ENCODE peak calls at places on chromosomes 11 and 22, in eight cellular contexts. M is nephron progenitor cell, Z is CD14-positive monocyte, X is dorsolateral prefrontal cortex, H is astrocyte of the spinal cord, C is breast epithelium, D is epithelial cell of esophagus, U is Caco-2. N is an unnamed sample.

GRCh38 chr11:120334894-120335462 is 1.2 kb upstream of the ARHGEF12 start:
- DNase-seq in M (peak), Z (no peak), X (no peak), H (peak), C (no peak), D (peak), U (peak), N (peak)

GRCh38 chr11:87851827-87852226 is 323.4 kb downstream of the RAB38 start:
- DNase-seq in M (no peak), Z (no peak), X (no peak), H (no peak), C (no peak), D (no peak), U (no peak), N (no peak)

GRCh38 chr11:111604392-111605009 is 2.3 kb downstream of the SIK2 start:
- DNase-seq in M (peak), Z (no peak), X (no peak), H (peak), C (no peak), D (peak), U (no peak), N (no peak)

GRCh38 chr22:35987487-35987886 is 41.1 kb downstream of the RBFOX2 start:
- DNase-seq in M (no peak), Z (no peak), X (no peak), H (no peak), C (no peak), D (peak), U (no peak), N (no peak)

GRCh38 chr11:8758619-8759169 is 76.1 kb downstream of the RPL27A start:
- DNase-seq in M (no peak), Z (no peak), X (no peak), H (no peak), C (no peak), D (no peak), U (no peak), N (no peak)

GRCh38 chr11:113705871-113706654 is at the start of gene TMPRSS5:
- DNase-seq in M (no peak), Z (no peak), X (peak), H (no peak), C (no peak), D (no peak), U (no peak), N (no peak)

GRCh38 chr11:37632748-37633147 is 1034.7 kb upstream of the RAG2 start:
- DNase-seq in M (no peak), Z (no peak), X (no peak), H (no peak), C (no peak), D (no peak), U (no peak), N (no peak)

GRCh38 chr22:20517841-20518592 is 10.6 kb downstream of the MED15 start:
- DNase-seq in M (no peak), Z (no peak), X (no peak), H (no peak), C (no peak), D (no peak), U (no peak), N (no peak)

GRCh38 chr11:67689178-67689577 is 14.8 kb upstream of the ALDH3B2 start:
- DNase-seq in M (no peak), Z (no peak), X (no peak), H (no peak), C (no peak), D (no peak), U (no peak), N (peak)

GRCh38 chr11:76596652-76597051 is 73.9 kb downstream of the LRRC32 start:
- DNase-seq in M (no peak), Z (no peak), X (no peak), H (no peak), C (peak), D (no peak), U (no peak), N (no peak)

GRCh38 chr11:3158821-3159220 is 6.3 kb downstream of the OSBPL5 start:
- DNase-seq in M (no peak), Z (no peak), X (no peak), H (no peak), C (no peak), D (no peak), U (no peak), N (no peak)

GRCh38 chr11:76233196-76233921 is 27.1 kb upstream of the WNT11 start:
- DNase-seq in M (no peak), Z (no peak), X (no peak), H (no peak), C (no peak), D (no peak), U (no peak), N (no peak)

GRCh38 chr11:75524576-75525432 is 937 bp downstream of the GDPD5 start:
- DNase-seq in M (peak), Z (no peak), X (no peak), H (no peak), C (no peak), D (no peak), U (no peak), N (peak)

GRCh38 chr22:20567371-20567847 is 60.0 kb downstream of the MED15 start:
- DNase-seq in M (no peak), Z (no peak), X (no peak), H (peak), C (no peak), D (peak), U (no peak), N (no peak)

GRCh38 chr11:107018274-107018901 is at the start of gene GUCY1A2:
- DNase-seq in M (peak), Z (no peak), X (peak), H (peak), C (no peak), D (no peak), U (no peak), N (no peak)

DNA sequence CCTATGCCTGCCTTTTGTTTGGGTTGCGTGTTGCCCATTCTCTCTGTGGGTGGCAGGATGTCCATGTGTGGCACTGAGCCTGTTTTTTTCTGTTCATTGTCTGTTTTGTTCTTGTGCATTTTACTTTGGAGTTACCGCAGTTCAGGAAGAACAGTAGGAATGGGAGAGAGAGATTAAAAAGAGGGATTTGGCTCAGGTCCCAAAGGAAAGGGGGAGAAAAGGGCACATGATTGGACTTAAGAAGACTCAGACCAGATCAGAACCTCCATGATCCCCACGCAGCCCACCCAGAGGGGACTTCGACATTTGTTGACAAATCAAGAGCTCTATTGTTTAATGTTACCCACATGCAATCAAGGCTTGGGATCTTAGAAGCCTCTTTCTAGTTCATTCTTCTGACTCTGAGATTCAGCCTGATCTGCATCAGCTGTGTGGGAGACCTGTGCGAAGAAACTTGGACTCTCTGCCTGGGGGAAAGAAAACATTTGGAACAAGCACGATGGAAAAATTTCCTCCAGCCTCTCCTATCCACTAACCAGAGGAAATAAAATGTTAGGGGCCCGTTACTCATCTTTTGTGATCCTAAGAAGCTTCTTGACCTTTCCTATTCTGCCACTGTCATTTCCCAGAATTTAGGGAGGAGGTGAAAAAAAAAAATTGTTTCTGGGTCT is 119.2 kb downstream of the SPON1 start:
- DNase-seq in M (no peak), Z (no peak), X (no peak), H (no peak), C (no peak), D (no peak), U (no peak), N (no peak)
- TF ChIP-seq CTCF in M (no peak), Z (no peak), X (no peak), H (no peak), C (no peak), D (no peak), U (no peak), N (no peak)

DNA sequence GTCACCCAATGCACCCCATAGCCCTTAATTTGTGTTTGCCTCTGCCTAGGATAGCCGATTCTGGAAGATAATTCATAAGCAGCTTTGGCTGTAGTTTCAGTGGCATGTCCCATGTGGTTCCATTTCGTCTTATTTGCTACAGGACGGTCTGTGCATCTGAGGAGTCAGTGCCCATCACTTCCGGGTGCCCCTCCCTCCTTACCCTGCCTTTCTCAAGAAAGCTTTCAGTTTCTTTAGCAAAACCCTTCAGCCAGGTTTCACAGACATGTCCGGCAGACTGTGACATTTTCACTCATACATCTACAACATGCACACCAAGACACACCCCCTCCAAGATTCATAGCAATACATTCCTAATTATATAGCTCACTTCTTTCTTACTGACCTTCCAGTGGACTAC is 14.3 kb downstream of the TP53AIP1 start:
- DNase-seq in M (no peak), Z (no peak), X (no peak), H (no peak), C (no peak), D (no peak), U (no peak), N (peak)
- TF ChIP-seq CTCF in M (no peak), Z (no peak), X (no peak), H (no peak), C (no peak), D (no peak), U (no peak), N (no peak)

GRCh38 chr11:40130427-40130826 is 1329.0 kb downstream of the LRRC4C start:
- DNase-seq in M (peak), Z (no peak), X (no peak), H (no peak), C (no peak), D (no peak), U (no peak), N (no peak)
- TF ChIP-seq CTCF in M (peak), Z (no peak), X (peak), H (peak), C (no peak), D (no peak), U (peak), N (no peak)

DNA sequence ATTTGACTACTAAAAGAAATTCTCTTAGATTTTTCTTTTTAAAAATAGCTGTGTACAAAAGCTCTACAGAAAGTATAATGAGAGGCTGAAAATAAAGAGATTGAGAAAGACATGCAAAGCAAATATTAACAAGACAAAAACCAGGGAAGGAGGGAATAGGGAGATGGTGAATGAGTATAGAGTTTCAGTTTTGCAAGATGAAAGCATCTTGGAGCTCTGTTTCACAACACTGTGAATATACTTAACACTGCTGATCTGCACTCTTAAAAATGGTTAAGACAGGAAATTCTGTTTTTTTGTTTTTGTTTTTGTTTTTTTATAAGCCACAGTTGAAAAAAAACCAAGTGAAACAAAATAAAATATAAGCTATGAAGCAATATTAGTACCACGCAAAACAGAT is 5.5 kb downstream of the TMEM218 start:
- DNase-seq in M (no peak), Z (no peak), X (no peak), H (no peak), C (no peak), D (no peak), U (no peak), N (no peak)
- TF ChIP-seq CTCF in M (no peak), Z (no peak), X (no peak), H (no peak), C (no peak), D (no peak), U (no peak), N (no peak)

GRCh38 chr11:27926469-27926868 is 181.5 kb downstream of the KIF18A start:
- DNase-seq in M (no peak), Z (no peak), X (no peak), H (no peak), C (no peak), D (no peak), U (no peak), N (no peak)

GRCh38 chr11:27930946-27931345 is 177.0 kb downstream of the KIF18A start:
- DNase-seq in M (no peak), Z (no peak), X (no peak), H (no peak), C (no peak), D (no peak), U (no peak), N (no peak)

GRCh38 chr11:27921472-27921871 is 186.5 kb downstream of the KIF18A start:
- DNase-seq in M (no peak), Z (no peak), X (no peak), H (no peak), C (no peak), D (peak), U (no peak), N (no peak)

GRCh38 chr11:27926981-27927481 is 180.9 kb downstream of the KIF18A start:
- DNase-seq in M (no peak), Z (no peak), X (no peak), H (peak), C (no peak), D (peak), U (no peak), N (no peak)

DNA sequence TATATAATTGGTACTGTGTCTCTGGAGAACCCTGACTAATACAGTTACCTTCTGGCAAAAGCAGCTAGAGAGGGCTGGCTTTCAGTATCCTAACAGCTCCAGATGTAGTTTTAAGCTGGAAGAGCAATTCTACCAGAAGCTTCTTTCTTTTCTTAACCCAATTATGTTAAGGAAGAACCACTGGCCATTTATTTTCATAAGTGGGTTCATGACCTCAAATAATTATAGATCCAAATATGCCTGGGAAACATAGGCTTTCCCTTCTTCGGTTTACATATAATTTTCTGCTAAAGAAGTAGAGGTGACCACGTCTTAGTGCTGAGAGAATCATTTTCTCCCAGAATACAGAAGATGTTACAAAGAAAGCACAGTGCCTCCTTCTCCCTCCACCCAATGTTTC is 181.9 kb downstream of the KIF18A start:
- DNase-seq in M (no peak), Z (no peak), X (no peak), H (no peak), C (no peak), D (no peak), U (no peak), N (no peak)
- TF ChIP-seq CTCF in M (no peak), Z (no peak), X (no peak), H (no peak), C (no peak), D (no peak), U (no peak), N (no peak)

GRCh38 chr11:69183613-69184012 is 27.9 kb downstream of the SMIM38 start:
- DNase-seq in M (no peak), Z (no peak), X (no peak), H (no peak), C (no peak), D (no peak), U (no peak), N (no peak)

GRCh38 chr11:69189059-69189458 is 33.3 kb downstream of the SMIM38 start:
- DNase-seq in M (no peak), Z (no peak), X (no peak), H (no peak), C (no peak), D (no peak), U (no peak), N (no peak)

GRCh38 chr11:69190796-69191536 is 35.2 kb downstream of the SMIM38 start:
- DNase-seq in M (no peak), Z (no peak), X (no peak), H (no peak), C (no peak), D (no peak), U (no peak), N (no peak)

GRCh38 chr11:69187540-69188065 is 31.9 kb downstream of the SMIM38 start:
- DNase-seq in M (no peak), Z (no peak), X (no peak), H (no peak), C (no peak), D (no peak), U (no peak), N (no peak)

DNA sequence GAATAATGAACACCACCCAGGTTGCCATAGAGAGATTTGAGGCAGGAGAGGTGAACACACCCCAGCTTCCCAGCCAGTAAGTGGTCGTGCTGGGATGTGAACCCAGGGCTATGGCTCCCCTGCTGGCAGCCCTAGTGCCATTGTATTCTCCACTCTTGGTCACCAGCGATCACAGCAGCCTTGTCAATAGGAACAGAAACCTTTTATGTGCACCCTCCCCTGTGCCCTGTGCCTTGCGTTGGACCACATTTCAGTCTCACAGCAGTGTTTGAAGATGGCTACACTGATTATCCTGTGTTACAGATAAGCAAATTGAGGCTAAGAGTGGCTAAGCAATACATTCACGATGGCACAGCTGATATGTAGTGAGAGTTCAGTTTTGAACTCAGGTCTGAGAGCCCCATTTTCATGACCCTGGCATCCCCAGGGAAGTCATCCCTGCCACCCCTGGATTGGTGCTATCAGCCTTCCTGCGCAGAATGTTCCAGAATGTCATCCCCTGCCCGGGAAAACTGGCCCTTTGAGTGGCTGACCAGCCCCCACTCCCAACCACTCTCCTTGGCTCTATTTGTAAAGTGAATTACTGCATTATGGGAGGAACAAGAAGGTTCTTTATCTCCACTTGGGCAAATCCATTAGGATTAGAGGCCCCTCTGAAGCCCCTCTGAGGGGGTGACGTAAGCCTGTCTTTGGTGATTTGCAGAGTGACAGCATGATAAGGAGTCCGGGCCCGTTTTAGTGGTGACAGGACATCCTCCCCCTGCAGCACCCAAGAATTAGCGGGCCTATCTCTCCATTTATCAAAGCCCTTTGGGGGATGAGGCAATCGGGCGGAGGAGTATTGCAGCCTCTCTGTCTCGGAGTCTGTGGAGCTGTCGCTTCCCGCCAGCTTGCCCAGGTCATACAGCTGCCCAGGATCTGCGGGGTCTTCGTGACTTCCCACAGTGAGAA is 30.9 kb downstream of the SMIM38 start:
- DNase-seq in M (no peak), Z (no peak), X (no peak), H (no peak), C (no peak), D (no peak), U (no peak), N (no peak)
- TF ChIP-seq CTCF in M (no peak), Z (no peak), X (no peak), H (no peak), C (no peak), D (no peak), U (peak), N (no peak)

DNA sequence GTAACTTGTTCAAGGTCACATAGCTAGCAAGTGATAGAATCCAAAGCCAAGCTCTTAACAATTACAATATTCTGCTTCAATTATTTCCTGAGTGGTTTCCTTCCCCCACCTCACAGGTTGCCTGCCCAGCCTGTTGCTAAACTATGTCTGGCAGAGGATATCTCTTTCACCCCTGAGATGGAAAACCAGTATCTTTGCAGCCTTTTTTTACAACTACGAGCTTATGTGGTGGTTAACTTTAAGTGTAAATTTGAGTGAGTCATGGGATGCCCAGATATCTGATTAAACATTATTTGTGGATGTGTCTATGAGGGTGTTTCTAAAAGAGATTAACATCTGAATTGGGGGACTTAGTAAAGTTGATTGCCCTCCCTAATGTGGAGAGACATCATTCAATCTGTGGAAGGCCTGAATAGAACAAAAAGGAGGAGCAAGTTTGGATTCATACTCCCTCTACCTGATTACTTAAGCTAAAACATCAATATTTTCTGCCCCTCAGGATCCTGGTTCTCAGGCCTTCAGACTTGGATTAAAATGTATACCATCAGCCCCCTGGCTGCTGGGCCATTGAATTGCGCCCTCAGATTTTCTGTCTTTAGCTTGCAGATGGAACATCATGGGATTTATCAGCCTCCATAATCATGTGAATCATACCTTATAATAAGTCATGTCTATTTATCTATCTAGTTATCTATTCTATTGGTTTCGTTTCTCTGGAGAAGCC is 911.9 kb downstream of the METTL15 start:
- DNase-seq in M (peak), Z (no peak), X (no peak), H (peak), C (no peak), D (peak), U (no peak), N (no peak)
- TF ChIP-seq CTCF in M (peak), Z (no peak), X (no peak), H (peak), C (no peak), D (peak), U (peak), N (no peak)

N was measured in activated CD8-positive, alpha-beta T cell treated with anti-CD3 and anti-CD28 coated beads for 36 hours.